ENCODE peak calls at places on chromosome 3, in ten cellular contexts. One of them, this sample, is unnamed.

GRCh38 chr3:169348981-169349942 is 314.2 kb downstream of the MECOM start:
- DNase-seq in fibroblast of lung: peak
- DNase-seq in HFF-Myc: no peak
- DNase-seq in mucosa of descending colon: no peak
- DNase-seq in GM12865: no peak
- DNase-seq in neural progenitor cell: no peak
- DNase-seq in CD8-positive, alpha-beta T cell: no peak
- DNase-seq in astrocyte of the spinal cord: peak
- DNase-seq in fibroblast of mammary gland: peak
- DNase-seq in heart right ventricle: no peak
- DNase-seq in this sample: no peak

GRCh38 chr3:195081242-195081963 is 189.6 kb downstream of the XXYLT1 start:
- DNase-seq in astrocyte of the spinal cord: peak
- DNase-seq in fibroblast of mammary gland: no peak
- DNase-seq in heart right ventricle: no peak
- DNase-seq in mucosa of descending colon: peak
- DNase-seq in neural progenitor cell: no peak
- DNase-seq in HFF-Myc: no peak
- DNase-seq in CD8-positive, alpha-beta T cell: no peak
- DNase-seq in GM12865: no peak
- DNase-seq in fibroblast of lung: peak
- DNase-seq in this sample: no peak

GRCh38 chr3:43995078-43995928 is 246.4 kb upstream of the TOPAZ1 start:
- DNase-seq in HFF-Myc: no peak
- DNase-seq in astrocyte of the spinal cord: peak
- DNase-seq in GM12865: peak
- DNase-seq in heart right ventricle: no peak
- DNase-seq in CD8-positive, alpha-beta T cell: no peak
- DNase-seq in mucosa of descending colon: no peak
- DNase-seq in fibroblast of mammary gland: peak
- DNase-seq in fibroblast of lung: peak
- DNase-seq in neural progenitor cell: peak
- DNase-seq in this sample: peak

GRCh38 chr3:13709706-13710105 is 160.8 kb downstream of the FBLN2 start:
- DNase-seq in neural progenitor cell: no peak
- DNase-seq in CD8-positive, alpha-beta T cell: no peak
- DNase-seq in fibroblast of lung: no peak
- DNase-seq in astrocyte of the spinal cord: no peak
- DNase-seq in HFF-Myc: no peak
- DNase-seq in mucosa of descending colon: no peak
- DNase-seq in heart right ventricle: no peak
- DNase-seq in fibroblast of mammary gland: no peak
- DNase-seq in GM12865: no peak
- DNase-seq in this sample: no peak

GRCh38 chr3:30604091-30604490 is 2.3 kb upstream of the TGFBR2 start:
- DNase-seq in fibroblast of lung: no peak
- DNase-seq in fibroblast of mammary gland: no peak
- DNase-seq in GM12865: no peak
- DNase-seq in mucosa of descending colon: no peak
- DNase-seq in astrocyte of the spinal cord: no peak
- DNase-seq in heart right ventricle: no peak
- DNase-seq in neural progenitor cell: no peak
- DNase-seq in CD8-positive, alpha-beta T cell: no peak
- DNase-seq in HFF-Myc: no peak
- DNase-seq in this sample: no peak

GRCh38 chr3:27253831-27254230 is 115.4 kb downstream of the NEK10 start:
- DNase-seq in astrocyte of the spinal cord: peak
- DNase-seq in HFF-Myc: peak
- DNase-seq in neural progenitor cell: peak
- DNase-seq in CD8-positive, alpha-beta T cell: no peak
- DNase-seq in mucosa of descending colon: peak
- DNase-seq in fibroblast of mammary gland: peak
- DNase-seq in fibroblast of lung: peak
- DNase-seq in GM12865: peak
- DNase-seq in heart right ventricle: no peak
- DNase-seq in this sample: peak

GRCh38 chr3:197256836-197257444 is 41.5 kb downstream of the DLG1 start:
- DNase-seq in CD8-positive, alpha-beta T cell: peak
- DNase-seq in heart right ventricle: no peak
- DNase-seq in GM12865: peak
- DNase-seq in fibroblast of lung: peak
- DNase-seq in fibroblast of mammary gland: peak
- DNase-seq in neural progenitor cell: peak
- DNase-seq in mucosa of descending colon: no peak
- DNase-seq in astrocyte of the spinal cord: peak
- DNase-seq in HFF-Myc: peak
- DNase-seq in this sample: peak

GRCh38 chr3:178532414-178532813 is 3.8 kb upstream of the KCNMB2 start:
- DNase-seq in fibroblast of lung: peak
- DNase-seq in heart right ventricle: no peak
- DNase-seq in GM12865: peak
- DNase-seq in neural progenitor cell: no peak
- DNase-seq in fibroblast of mammary gland: no peak
- DNase-seq in astrocyte of the spinal cord: no peak
- DNase-seq in mucosa of descending colon: no peak
- DNase-seq in HFF-Myc: no peak
- DNase-seq in CD8-positive, alpha-beta T cell: no peak
- DNase-seq in this sample: no peak

GRCh38 chr3:104646196-104646595 is 720.5 kb upstream of the ALCAM start:
- DNase-seq in fibroblast of lung: no peak
- DNase-seq in GM12865: no peak
- DNase-seq in heart right ventricle: no peak
- DNase-seq in neural progenitor cell: no peak
- DNase-seq in astrocyte of the spinal cord: no peak
- DNase-seq in mucosa of descending colon: no peak
- DNase-seq in fibroblast of mammary gland: no peak
- DNase-seq in HFF-Myc: no peak
- DNase-seq in CD8-positive, alpha-beta T cell: no peak
- DNase-seq in this sample: no peak

GRCh38 chr3:53703630-53704362 is 142.4 kb downstream of the CHDH start:
- DNase-seq in fibroblast of lung: no peak
- DNase-seq in astrocyte of the spinal cord: no peak
- DNase-seq in heart right ventricle: no peak
- DNase-seq in GM12865: no peak
- DNase-seq in mucosa of descending colon: no peak
- DNase-seq in HFF-Myc: no peak
- DNase-seq in neural progenitor cell: no peak
- DNase-seq in CD8-positive, alpha-beta T cell: no peak
- DNase-seq in fibroblast of mammary gland: no peak
- DNase-seq in this sample: no peak

GRCh38 chr3:51992017-51992682 is 3.5 kb downstream of the RPL29 start:
- DNase-seq in mucosa of descending colon: no peak
- DNase-seq in fibroblast of lung: no peak
- DNase-seq in fibroblast of mammary gland: no peak
- DNase-seq in CD8-positive, alpha-beta T cell: no peak
- DNase-seq in HFF-Myc: no peak
- DNase-seq in heart right ventricle: no peak
- DNase-seq in neural progenitor cell: no peak
- DNase-seq in GM12865: no peak
- DNase-seq in astrocyte of the spinal cord: no peak
- DNase-seq in this sample: no peak

GRCh38 chr3:40313975-40314860 is 4.7 kb downstream of the EIF1B start:
- DNase-seq in fibroblast of lung: no peak
- DNase-seq in fibroblast of mammary gland: peak
- DNase-seq in neural progenitor cell: no peak
- DNase-seq in mucosa of descending colon: no peak
- DNase-seq in astrocyte of the spinal cord: no peak
- DNase-seq in GM12865: no peak
- DNase-seq in heart right ventricle: no peak
- DNase-seq in HFF-Myc: no peak
- DNase-seq in CD8-positive, alpha-beta T cell: no peak
- DNase-seq in this sample: no peak

GRCh38 chr3:101484805-101485620 is 28.0 kb downstream of the SENP7 start:
- DNase-seq in neural progenitor cell: no peak
- DNase-seq in mucosa of descending colon: no peak
- DNase-seq in CD8-positive, alpha-beta T cell: no peak
- DNase-seq in heart right ventricle: no peak
- DNase-seq in fibroblast of mammary gland: peak
- DNase-seq in HFF-Myc: peak
- DNase-seq in GM12865: no peak
- DNase-seq in fibroblast of lung: peak
- DNase-seq in astrocyte of the spinal cord: peak
- DNase-seq in this sample: no peak

GRCh38 chr3:115146418-115147328 is at the start of gene ZBTB20:
- DNase-seq in astrocyte of the spinal cord: peak
- DNase-seq in heart right ventricle: peak
- DNase-seq in neural progenitor cell: peak
- DNase-seq in fibroblast of lung: peak
- DNase-seq in CD8-positive, alpha-beta T cell: peak
- DNase-seq in HFF-Myc: no peak
- DNase-seq in GM12865: peak
- DNase-seq in fibroblast of mammary gland: peak
- DNase-seq in mucosa of descending colon: peak
- DNase-seq in this sample: no peak

DNA sequence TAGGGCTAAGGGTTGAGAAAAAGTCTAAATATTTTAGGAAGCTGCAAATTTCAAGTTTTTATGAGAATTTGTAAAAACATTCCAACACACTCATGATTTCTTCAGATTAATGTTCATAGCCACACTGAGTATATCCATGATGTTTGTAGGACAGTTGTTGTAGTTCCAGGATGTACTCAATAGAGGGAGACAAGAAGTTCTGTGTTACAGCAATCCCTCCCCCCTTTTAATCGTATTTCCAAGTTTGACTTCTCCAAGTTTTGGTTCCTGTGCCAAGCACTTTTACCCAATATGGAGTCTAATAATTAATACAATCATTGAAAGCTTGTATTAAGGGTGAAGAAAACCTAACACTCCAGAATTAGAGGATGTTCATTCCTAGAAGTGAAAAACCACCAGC is 143.4 kb downstream of the FEZF2 start:
- DNase-seq in fibroblast of lung: peak
- DNase-seq in CD8-positive, alpha-beta T cell: no peak
- DNase-seq in heart right ventricle: no peak
- DNase-seq in GM12865: no peak
- DNase-seq in HFF-Myc: peak
- DNase-seq in astrocyte of the spinal cord: peak
- DNase-seq in fibroblast of mammary gland: peak
- DNase-seq in mucosa of descending colon: no peak
- DNase-seq in neural progenitor cell: peak
- DNase-seq in this sample: no peak
- TF ChIP-seq CTCF in fibroblast of lung: peak
- TF ChIP-seq CTCF in CD8-positive, alpha-beta T cell: no peak
- TF ChIP-seq CTCF in heart right ventricle: peak
- TF ChIP-seq CTCF in GM12865: peak
- TF ChIP-seq CTCF in HFF-Myc: peak
- TF ChIP-seq CTCF in astrocyte of the spinal cord: peak
- TF ChIP-seq CTCF in fibroblast of mammary gland: peak
- TF ChIP-seq CTCF in mucosa of descending colon: no peak
- TF ChIP-seq CTCF in neural progenitor cell: peak
- TF ChIP-seq CTCF in this sample: peak

GRCh38 chr3:142999881-143000280 is 1.5 kb upstream of the U2SURP start:
- DNase-seq in heart right ventricle: no peak
- DNase-seq in mucosa of descending colon: no peak
- DNase-seq in neural progenitor cell: peak
- DNase-seq in fibroblast of lung: peak
- DNase-seq in GM12865: no peak
- DNase-seq in fibroblast of mammary gland: peak
- DNase-seq in astrocyte of the spinal cord: no peak
- DNase-seq in CD8-positive, alpha-beta T cell: no peak
- DNase-seq in HFF-Myc: no peak
- DNase-seq in this sample: no peak

GRCh38 chr3:143001369-143002082 is at the start of gene U2SURP:
- DNase-seq in fibroblast of lung: peak
- DNase-seq in mucosa of descending colon: peak
- DNase-seq in GM12865: peak
- DNase-seq in neural progenitor cell: peak
- DNase-seq in fibroblast of mammary gland: peak
- DNase-seq in heart right ventricle: peak
- DNase-seq in CD8-positive, alpha-beta T cell: peak
- DNase-seq in HFF-Myc: peak
- DNase-seq in astrocyte of the spinal cord: peak
- DNase-seq in this sample: peak

GRCh38 chr3:143000525-143000924 is 845 bp upstream of the U2SURP start:
- DNase-seq in astrocyte of the spinal cord: peak
- DNase-seq in CD8-positive, alpha-beta T cell: no peak
- DNase-seq in neural progenitor cell: peak
- DNase-seq in fibroblast of mammary gland: peak
- DNase-seq in heart right ventricle: no peak
- DNase-seq in GM12865: no peak
- DNase-seq in mucosa of descending colon: no peak
- DNase-seq in fibroblast of lung: peak
- DNase-seq in HFF-Myc: no peak
- DNase-seq in this sample: no peak

GRCh38 chr3:143002083-143002712 is 828 bp downstream of the U2SURP start:
- DNase-seq in neural progenitor cell: no peak
- DNase-seq in heart right ventricle: no peak
- DNase-seq in CD8-positive, alpha-beta T cell: no peak
- DNase-seq in GM12865: peak
- DNase-seq in astrocyte of the spinal cord: peak
- DNase-seq in mucosa of descending colon: no peak
- DNase-seq in HFF-Myc: no peak
- DNase-seq in fibroblast of lung: peak
- DNase-seq in fibroblast of mammary gland: peak
- DNase-seq in this sample: no peak

GRCh38 chr3:143001034-143001368 is 369 bp upstream of the U2SURP start:
- DNase-seq in HFF-Myc: no peak
- DNase-seq in neural progenitor cell: no peak
- DNase-seq in heart right ventricle: peak
- DNase-seq in mucosa of descending colon: peak
- DNase-seq in fibroblast of lung: no peak
- DNase-seq in GM12865: peak
- DNase-seq in CD8-positive, alpha-beta T cell: no peak
- DNase-seq in fibroblast of mammary gland: no peak
- DNase-seq in astrocyte of the spinal cord: no peak
- DNase-seq in this sample: no peak
- TF ChIP-seq CTCF in HFF-Myc: no peak
- TF ChIP-seq CTCF in neural progenitor cell: no peak
- TF ChIP-seq CTCF in heart right ventricle: no peak
- TF ChIP-seq CTCF in mucosa of descending colon: peak
- TF ChIP-seq CTCF in fibroblast of lung: no peak
- TF ChIP-seq CTCF in GM12865: no peak
- TF ChIP-seq CTCF in CD8-positive, alpha-beta T cell: no peak
- TF ChIP-seq CTCF in fibroblast of mammary gland: no peak
- TF ChIP-seq CTCF in astrocyte of the spinal cord: no peak
- TF ChIP-seq CTCF in this sample: no peak

GRCh38 chr3:139093840-139094239 is 49.1 kb upstream of the PRR23C start:
- DNase-seq in astrocyte of the spinal cord: no peak
- DNase-seq in fibroblast of lung: no peak
- DNase-seq in mucosa of descending colon: no peak
- DNase-seq in neural progenitor cell: no peak
- DNase-seq in CD8-positive, alpha-beta T cell: no peak
- DNase-seq in fibroblast of mammary gland: no peak
- DNase-seq in heart right ventricle: no peak
- DNase-seq in HFF-Myc: no peak
- DNase-seq in GM12865: no peak
- DNase-seq in this sample: no peak
- TF ChIP-seq CTCF in astrocyte of the spinal cord: no peak
- TF ChIP-seq CTCF in fibroblast of lung: no peak
- TF ChIP-seq CTCF in mucosa of descending colon: no peak
- TF ChIP-seq CTCF in neural progenitor cell: no peak
- TF ChIP-seq CTCF in CD8-positive, alpha-beta T cell: no peak
- TF ChIP-seq CTCF in fibroblast of mammary gland: no peak
- TF ChIP-seq CTCF in heart right ventricle: no peak
- TF ChIP-seq CTCF in HFF-Myc: no peak
- TF ChIP-seq CTCF in GM12865: no peak
- TF ChIP-seq CTCF in this sample: no peak

DNA sequence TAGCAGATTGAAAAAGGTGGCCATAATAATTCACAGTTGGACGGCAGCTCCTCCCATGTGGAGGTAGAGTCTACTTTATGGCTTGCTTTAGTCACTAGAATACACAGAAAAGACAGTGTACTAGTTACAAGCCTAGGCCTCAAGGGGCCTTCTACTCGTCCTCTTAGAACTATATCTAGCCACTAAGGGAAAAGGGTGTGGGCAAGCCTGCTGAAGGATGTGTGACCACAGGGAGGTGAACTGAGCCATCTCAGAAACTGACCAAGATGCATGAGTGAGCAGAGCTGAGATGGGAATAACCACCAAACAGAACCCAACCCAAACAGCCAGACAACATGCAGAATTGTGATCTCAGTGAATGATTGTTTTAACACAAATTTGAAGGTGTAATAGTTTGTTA is 335.6 kb upstream of the LMCD1 start:
- DNase-seq in HFF-Myc: no peak
- DNase-seq in mucosa of descending colon: no peak
- DNase-seq in GM12865: no peak
- DNase-seq in fibroblast of lung: no peak
- DNase-seq in astrocyte of the spinal cord: no peak
- DNase-seq in CD8-positive, alpha-beta T cell: no peak
- DNase-seq in heart right ventricle: no peak
- DNase-seq in fibroblast of mammary gland: no peak
- DNase-seq in neural progenitor cell: no peak
- DNase-seq in this sample: no peak
- TF ChIP-seq CTCF in HFF-Myc: no peak
- TF ChIP-seq CTCF in mucosa of descending colon: no peak
- TF ChIP-seq CTCF in GM12865: no peak
- TF ChIP-seq CTCF in fibroblast of lung: no peak
- TF ChIP-seq CTCF in astrocyte of the spinal cord: no peak
- TF ChIP-seq CTCF in CD8-positive, alpha-beta T cell: no peak
- TF ChIP-seq CTCF in heart right ventricle: no peak
- TF ChIP-seq CTCF in fibroblast of mammary gland: no peak
- TF ChIP-seq CTCF in neural progenitor cell: no peak
- TF ChIP-seq CTCF in this sample: no peak

This sample was measured in nephron progenitor cell.